ENCODE peak calls at places on chromosomes 2 and 18, in ten cellular contexts. One of them, this sample, is unnamed.
A peak's percentile ranks its signal among the peaks of the same experiment; 100 is the strongest.

GRCh38 chr18:70491734-70492348 is 203.0 kb downstream of the SOCS6 start:
- DNase-seq in HCT116: peak; percentile 68
- DNase-seq in psoas muscle: no peak
- DNase-seq in suprapubic skin: no peak
- DNase-seq in GM23338: peak; percentile 77
- DNase-seq in IMR-90: peak; percentile 32
- DNase-seq in sigmoid colon: no peak
- DNase-seq in cardiac muscle cell: peak; percentile 70
- DNase-seq in hepatocyte: peak; percentile 67
- DNase-seq in tibial nerve: peak; percentile 21
- DNase-seq in this sample: no peak

GRCh38 chr2:230124792-230125452 is 56.2 kb upstream of the SLC16A14 start:
- DNase-seq in HCT116: no peak
- DNase-seq in psoas muscle: no peak
- DNase-seq in suprapubic skin: no peak
- DNase-seq in GM23338: no peak
- DNase-seq in IMR-90: no peak
- DNase-seq in sigmoid colon: no peak
- DNase-seq in cardiac muscle cell: no peak
- DNase-seq in hepatocyte: no peak
- DNase-seq in tibial nerve: no peak
- DNase-seq in this sample: peak; percentile 83

GRCh38 chr2:54423213-54423612 is 32.9 kb upstream of the SPTBN1 start:
- DNase-seq in HCT116: no peak
- DNase-seq in psoas muscle: no peak
- DNase-seq in suprapubic skin: no peak
- DNase-seq in GM23338: no peak
- DNase-seq in IMR-90: no peak
- DNase-seq in sigmoid colon: no peak
- DNase-seq in cardiac muscle cell: no peak
- DNase-seq in hepatocyte: no peak
- DNase-seq in tibial nerve: no peak
- DNase-seq in this sample: no peak

GRCh38 chr2:130834091-130834922 is 2.4 kb upstream of the ARHGEF4 start:
- DNase-seq in HCT116: no peak
- DNase-seq in psoas muscle: no peak
- DNase-seq in suprapubic skin: no peak
- DNase-seq in GM23338: no peak
- DNase-seq in IMR-90: peak; percentile 72
- DNase-seq in sigmoid colon: peak; percentile 53
- DNase-seq in cardiac muscle cell: peak; percentile 16
- DNase-seq in hepatocyte: peak; percentile 71
- DNase-seq in tibial nerve: no peak
- DNase-seq in this sample: peak; percentile 41

GRCh38 chr2:200757414-200757813 is 54.3 kb upstream of the BZW1 start:
- DNase-seq in HCT116: no peak
- DNase-seq in psoas muscle: no peak
- DNase-seq in suprapubic skin: no peak
- DNase-seq in GM23338: no peak
- DNase-seq in IMR-90: no peak
- DNase-seq in sigmoid colon: no peak
- DNase-seq in cardiac muscle cell: no peak
- DNase-seq in hepatocyte: no peak
- DNase-seq in tibial nerve: no peak
- DNase-seq in this sample: no peak

GRCh38 chr2:200585730-200586643 is at the start of gene AOX1:
- DNase-seq in HCT116: no peak
- DNase-seq in psoas muscle: peak; percentile 81
- DNase-seq in suprapubic skin: peak; percentile 86
- DNase-seq in GM23338: peak; percentile 94
- DNase-seq in IMR-90: peak; percentile 45
- DNase-seq in sigmoid colon: peak; percentile 90
- DNase-seq in cardiac muscle cell: peak; percentile 60
- DNase-seq in hepatocyte: peak; percentile 73
- DNase-seq in tibial nerve: peak; percentile 59
- DNase-seq in this sample: peak; percentile 65

GRCh38 chr2:96815326-96816126 is 542 bp upstream of the CNNM3 start:
- DNase-seq in HCT116: no peak
- DNase-seq in psoas muscle: no peak
- DNase-seq in suprapubic skin: no peak
- DNase-seq in GM23338: peak; percentile 82
- DNase-seq in IMR-90: peak; percentile 63
- DNase-seq in sigmoid colon: no peak
- DNase-seq in cardiac muscle cell: no peak
- DNase-seq in hepatocyte: peak; percentile 60
- DNase-seq in tibial nerve: no peak
- DNase-seq in this sample: no peak

GRCh38 chr18:60198063-60198462 is 174.5 kb downstream of the MC4R start:
- DNase-seq in HCT116: no peak
- DNase-seq in psoas muscle: no peak
- DNase-seq in suprapubic skin: no peak
- DNase-seq in GM23338: no peak
- DNase-seq in IMR-90: peak; percentile 56
- DNase-seq in sigmoid colon: no peak
- DNase-seq in cardiac muscle cell: no peak
- DNase-seq in hepatocyte: no peak
- DNase-seq in tibial nerve: no peak
- DNase-seq in this sample: no peak

GRCh38 chr2:239545741-239546392 is 145.0 kb upstream of the HDAC4 start:
- DNase-seq in HCT116: no peak
- DNase-seq in psoas muscle: no peak
- DNase-seq in suprapubic skin: peak; percentile 73
- DNase-seq in GM23338: no peak
- DNase-seq in IMR-90: no peak
- DNase-seq in sigmoid colon: peak; percentile 63
- DNase-seq in cardiac muscle cell: no peak
- DNase-seq in hepatocyte: no peak
- DNase-seq in tibial nerve: no peak
- DNase-seq in this sample: no peak

GRCh38 chr2:48448274-48449061 is 81.5 kb upstream of the STON1 start:
- DNase-seq in HCT116: no peak
- DNase-seq in psoas muscle: no peak
- DNase-seq in suprapubic skin: no peak
- DNase-seq in GM23338: no peak
- DNase-seq in IMR-90: peak; percentile 71
- DNase-seq in sigmoid colon: no peak
- DNase-seq in cardiac muscle cell: no peak
- DNase-seq in hepatocyte: no peak
- DNase-seq in tibial nerve: no peak
- DNase-seq in this sample: no peak

GRCh38 chr2:147133273-147133901 is 711.4 kb upstream of the ACVR2A start:
- DNase-seq in HCT116: no peak
- DNase-seq in psoas muscle: no peak
- DNase-seq in suprapubic skin: no peak
- DNase-seq in GM23338: no peak
- DNase-seq in IMR-90: no peak
- DNase-seq in sigmoid colon: no peak
- DNase-seq in cardiac muscle cell: no peak
- DNase-seq in hepatocyte: no peak
- DNase-seq in tibial nerve: no peak
- DNase-seq in this sample: no peak

GRCh38 chr2:102155131-102155702 is 12.7 kb downstream of the IL1R1 start:
- DNase-seq in HCT116: no peak
- DNase-seq in psoas muscle: no peak
- DNase-seq in suprapubic skin: no peak
- DNase-seq in GM23338: no peak
- DNase-seq in IMR-90: no peak
- DNase-seq in sigmoid colon: no peak
- DNase-seq in cardiac muscle cell: no peak
- DNase-seq in hepatocyte: no peak
- DNase-seq in tibial nerve: no peak
- DNase-seq in this sample: no peak
- H3K4me1 ChIP-seq in HCT116: no peaks in the 10 kb centered on the region
- H3K4me1 ChIP-seq in psoas muscle: peaks cover 12% of the 10 kb centered on the region
- H3K4me1 ChIP-seq in suprapubic skin: peaks cover 47% of the 10 kb centered on the region
- H3K4me1 ChIP-seq in GM23338: no peaks in the 10 kb centered on the region
- H3K4me1 ChIP-seq in IMR-90: peaks cover 15% of the 10 kb centered on the region
- H3K4me1 ChIP-seq in sigmoid colon: no peaks in the 10 kb centered on the region
- H3K4me1 ChIP-seq in cardiac muscle cell: no peaks in the 10 kb centered on the region
- H3K4me1 ChIP-seq in hepatocyte: peaks cover 31% of the 10 kb centered on the region
- H3K4me1 ChIP-seq in tibial nerve: no peaks in the 10 kb centered on the region
- H3K4me1 ChIP-seq in this sample: peaks cover 56% of the 10 kb centered on the region

GRCh38 chr2:110994250-110994961 is 126.3 kb upstream of the BCL2L11 start:
- DNase-seq in HCT116: no peak
- DNase-seq in psoas muscle: no peak
- DNase-seq in suprapubic skin: no peak
- DNase-seq in GM23338: no peak
- DNase-seq in IMR-90: no peak
- DNase-seq in sigmoid colon: no peak
- DNase-seq in cardiac muscle cell: no peak
- DNase-seq in hepatocyte: no peak
- DNase-seq in tibial nerve: no peak
- DNase-seq in this sample: no peak

GRCh38 chr2:110990440-110990839 is 130.3 kb upstream of the BCL2L11 start:
- DNase-seq in HCT116: no peak
- DNase-seq in psoas muscle: no peak
- DNase-seq in suprapubic skin: no peak
- DNase-seq in GM23338: no peak
- DNase-seq in IMR-90: no peak
- DNase-seq in sigmoid colon: no peak
- DNase-seq in cardiac muscle cell: no peak
- DNase-seq in hepatocyte: no peak
- DNase-seq in tibial nerve: no peak
- DNase-seq in this sample: no peak

GRCh38 chr2:110992886-110993285 is 127.8 kb upstream of the BCL2L11 start:
- DNase-seq in HCT116: no peak
- DNase-seq in psoas muscle: no peak
- DNase-seq in suprapubic skin: no peak
- DNase-seq in GM23338: no peak
- DNase-seq in IMR-90: no peak
- DNase-seq in sigmoid colon: no peak
- DNase-seq in cardiac muscle cell: no peak
- DNase-seq in hepatocyte: no peak
- DNase-seq in tibial nerve: no peak
- DNase-seq in this sample: no peak

GRCh38 chr2:110993557-110994231 is 127.0 kb upstream of the BCL2L11 start:
- DNase-seq in HCT116: no peak
- DNase-seq in psoas muscle: no peak
- DNase-seq in suprapubic skin: no peak
- DNase-seq in GM23338: no peak
- DNase-seq in IMR-90: no peak
- DNase-seq in sigmoid colon: no peak
- DNase-seq in cardiac muscle cell: peak; percentile 17
- DNase-seq in hepatocyte: peak; percentile 76
- DNase-seq in tibial nerve: no peak
- DNase-seq in this sample: peak; percentile 64

DNA sequence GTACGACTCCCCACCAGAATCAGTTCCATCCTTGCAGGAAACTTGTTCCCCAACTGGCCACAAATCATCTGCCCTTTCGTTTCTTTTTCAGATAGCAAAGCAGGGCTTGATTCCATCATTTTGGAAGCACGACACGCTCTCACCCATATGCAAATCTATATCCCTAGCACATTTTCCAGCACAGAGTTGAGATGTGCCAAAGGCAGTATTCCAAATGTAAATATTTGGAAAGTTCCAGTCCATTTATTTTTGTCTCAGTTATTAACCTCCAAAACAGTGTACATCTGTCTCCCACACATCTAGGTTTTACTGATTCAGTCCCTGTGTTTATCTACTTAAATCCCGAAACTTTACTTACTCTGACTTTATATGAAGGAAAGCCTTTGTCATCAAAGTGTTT is 128.8 kb upstream of the BCL2L11 start:
- DNase-seq in HCT116: no peak
- DNase-seq in psoas muscle: no peak
- DNase-seq in suprapubic skin: no peak
- DNase-seq in GM23338: no peak
- DNase-seq in IMR-90: no peak
- DNase-seq in sigmoid colon: no peak
- DNase-seq in cardiac muscle cell: no peak
- DNase-seq in hepatocyte: no peak
- DNase-seq in tibial nerve: no peak
- DNase-seq in this sample: no peak
- TF ChIP-seq CTCF in HCT116: no peak
- TF ChIP-seq CTCF in psoas muscle: no peak
- TF ChIP-seq CTCF in suprapubic skin: no peak
- TF ChIP-seq CTCF in GM23338: no peak
- TF ChIP-seq CTCF in IMR-90: no peak
- TF ChIP-seq CTCF in sigmoid colon: no peak
- TF ChIP-seq CTCF in cardiac muscle cell: no peak
- TF ChIP-seq CTCF in hepatocyte: no peak
- TF ChIP-seq CTCF in tibial nerve: no peak
- TF ChIP-seq CTCF in this sample: no peak

GRCh38 chr18:26656401-26656943 is 108.1 kb upstream of the KCTD1 start:
- DNase-seq in HCT116: no peak
- DNase-seq in psoas muscle: peak; percentile 15
- DNase-seq in suprapubic skin: no peak
- DNase-seq in GM23338: no peak
- DNase-seq in IMR-90: no peak
- DNase-seq in sigmoid colon: no peak
- DNase-seq in cardiac muscle cell: peak; percentile 42
- DNase-seq in hepatocyte: no peak
- DNase-seq in tibial nerve: no peak
- DNase-seq in this sample: peak; percentile 48

GRCh38 chr18:26654173-26655009 is 106.0 kb upstream of the KCTD1 start:
- DNase-seq in HCT116: no peak
- DNase-seq in psoas muscle: no peak
- DNase-seq in suprapubic skin: no peak
- DNase-seq in GM23338: no peak
- DNase-seq in IMR-90: no peak
- DNase-seq in sigmoid colon: no peak
- DNase-seq in cardiac muscle cell: no peak
- DNase-seq in hepatocyte: no peak
- DNase-seq in tibial nerve: no peak
- DNase-seq in this sample: no peak

GRCh38 chr18:26656944-26657536 is 108.7 kb upstream of the KCTD1 start:
- DNase-seq in HCT116: no peak
- DNase-seq in psoas muscle: peak; percentile 75
- DNase-seq in suprapubic skin: peak; percentile 85
- DNase-seq in GM23338: peak; percentile 79
- DNase-seq in IMR-90: peak; percentile 36
- DNase-seq in sigmoid colon: peak; percentile 84
- DNase-seq in cardiac muscle cell: peak; percentile 81
- DNase-seq in hepatocyte: peak; percentile 85
- DNase-seq in tibial nerve: peak; percentile 42
- DNase-seq in this sample: peak; percentile 86

GRCh38 chr18:26655010-26655613 is 106.8 kb upstream of the KCTD1 start:
- DNase-seq in HCT116: no peak
- DNase-seq in psoas muscle: no peak
- DNase-seq in suprapubic skin: no peak
- DNase-seq in GM23338: no peak
- DNase-seq in IMR-90: no peak
- DNase-seq in sigmoid colon: no peak
- DNase-seq in cardiac muscle cell: no peak
- DNase-seq in hepatocyte: peak; percentile 14
- DNase-seq in tibial nerve: no peak
- DNase-seq in this sample: no peak

GRCh38 chr18:26655614-26656400 is 107.5 kb upstream of the KCTD1 start:
- DNase-seq in HCT116: no peak
- DNase-seq in psoas muscle: peak; percentile 48
- DNase-seq in suprapubic skin: no peak
- DNase-seq in GM23338: peak; percentile 86
- DNase-seq in IMR-90: peak; percentile 11
- DNase-seq in sigmoid colon: peak; percentile 79
- DNase-seq in cardiac muscle cell: peak; percentile 85
- DNase-seq in hepatocyte: peak; percentile 77
- DNase-seq in tibial nerve: no peak
- DNase-seq in this sample: peak; percentile 73
- H3K27ac ChIP-seq in HCT116: no peak overlapping the region
- H3K27ac ChIP-seq in psoas muscle: no peak overlapping the region
- H3K27ac ChIP-seq in suprapubic skin: peak overlapping the region; percentile 82
- H3K27ac ChIP-seq in GM23338: peak overlapping the region; percentile 82
- H3K27ac ChIP-seq in IMR-90: no peak overlapping the region
- H3K27ac ChIP-seq in sigmoid colon: peak overlapping the region; percentile 91
- H3K27ac ChIP-seq in cardiac muscle cell: no peak overlapping the region
- H3K27ac ChIP-seq in hepatocyte: peak overlapping the region; percentile 94
- H3K27ac ChIP-seq in tibial nerve: peak overlapping the region; percentile 95
- H3K27ac ChIP-seq in this sample: peak overlapping the region; percentile 72

GRCh38 chr2:216536725-216537124 is 38.1 kb downstream of the RPL37A start:
- DNase-seq in HCT116: no peak
- DNase-seq in psoas muscle: peak; percentile 24
- DNase-seq in suprapubic skin: no peak
- DNase-seq in GM23338: no peak
- DNase-seq in IMR-90: peak; percentile 74
- DNase-seq in sigmoid colon: no peak
- DNase-seq in cardiac muscle cell: peak; percentile 61
- DNase-seq in hepatocyte: peak; percentile 53
- DNase-seq in tibial nerve: no peak
- DNase-seq in this sample: no peak
- H3K4me1 ChIP-seq in HCT116: no peaks in the 10 kb centered on the region
- H3K4me1 ChIP-seq in psoas muscle: peaks cover 25% of the 10 kb centered on the region
- H3K4me1 ChIP-seq in suprapubic skin: peaks cover 59% of the 10 kb centered on the region
- H3K4me1 ChIP-seq in GM23338: no peaks in the 10 kb centered on the region
- H3K4me1 ChIP-seq in IMR-90: peaks cover 31% of the 10 kb centered on the region
- H3K4me1 ChIP-seq in sigmoid colon: peaks cover 37% of the 10 kb centered on the region
- H3K4me1 ChIP-seq in cardiac muscle cell: peaks cover 51% of the 10 kb centered on the region
- H3K4me1 ChIP-seq in hepatocyte: peaks cover 46% of the 10 kb centered on the region
- H3K4me1 ChIP-seq in tibial nerve: peaks cover 41% of the 10 kb centered on the region
- H3K4me1 ChIP-seq in this sample: peaks cover 46% of the 10 kb centered on the region

This sample was measured in lower lobe of right lung.